ENCODE peak calls at places on chromosome 15, in seven cellular contexts. F, V, K, U, O, T and R are unnamed samples.
A peak's percentile ranks its signal among the peaks of the same experiment; 100 is the strongest.

GRCh38 chr15:35496585-35496984 is 49.4 kb downstream of the DPH6 start:
- DNase-seq in V (no peak), K (no peak), T (no peak), O (no peak), F (no peak), U (no peak), R (no peak)

GRCh38 chr15:67820992-67821783 is 4.1 kb upstream of the SKOR1 start:
- DNase-seq in K (no peak), F (no peak), T (peak; percentile 72), O (no peak), V (peak; percentile 54), U (peak; percentile 39), R (no peak)

GRCh38 chr15:78507831-78508160 is 419 bp downstream of the HYKK start:
- DNase-seq in K (peak; percentile 53), T (no peak), F (no peak), O (no peak), U (no peak), V (no peak), R (no peak)

GRCh38 chr15:87322845-87323244 is 933.7 kb downstream of the NTRK3 start:
- DNase-seq in F (no peak), V (no peak), O (no peak), T (no peak), K (no peak), U (no peak), R (no peak)

GRCh38 chr15:27906802-27907201 is 192.3 kb downstream of the OCA2 start:
- DNase-seq in V (no peak), O (no peak), U (no peak), F (no peak), K (no peak), T (no peak), R (no peak)

GRCh38 chr15:78320173-78320572 is 20.0 kb upstream of the CRABP1 start:
- DNase-seq in O (no peak), U (no peak), T (no peak), V (no peak), K (no peak), F (no peak), R (no peak)

GRCh38 chr15:92164327-92165000 is 229.2 kb upstream of the ST8SIA2 start:
- DNase-seq in T (no peak), K (no peak), O (no peak), U (no peak), F (no peak), V (no peak), R (no peak)

GRCh38 chr15:40302981-40303380 is 4.8 kb downstream of the PLCB2 start:
- DNase-seq in V (no peak), O (no peak), T (no peak), U (no peak), K (no peak), F (no peak), R (no peak)

GRCh38 chr15:58469432-58470353 is 37.9 kb downstream of the LIPC start:
- DNase-seq in K (peak; percentile 69), T (peak; percentile 41), U (no peak), V (peak; percentile 43), F (no peak), O (peak; percentile 69), R (no peak)

GRCh38 chr15:56244237-56244810 is 645 bp upstream of the RFX7 start:
- DNase-seq in K (peak; percentile 75), U (peak; percentile 26), V (peak; percentile 27), T (peak; percentile 56), F (no peak), O (no peak), R (no peak)

GRCh38 chr15:82530606-82531379 is 9.5 kb downstream of the RPS17 start:
- DNase-seq in U (peak; percentile 53), T (peak; percentile 67), O (peak; percentile 73), K (peak; percentile 80), F (no peak), V (peak; percentile 93), R (no peak)

GRCh38 chr15:98076021-98076816 is 115.7 kb downstream of the ARRDC4 start:
- DNase-seq in F (no peak), O (no peak), U (peak; percentile 26), K (no peak), V (no peak), T (peak; percentile 54), R (no peak)

GRCh38 chr15:100250166-100250800 is 91.5 kb downstream of the ADAMTS17 start:
- DNase-seq in K (no peak), T (no peak), U (peak; percentile 45), V (no peak), O (no peak), F (peak; percentile 19), R (no peak)

GRCh38 chr15:67307156-67307555 is 52.6 kb downstream of the IQCH start:
- DNase-seq in F (no peak), T (no peak), U (no peak), K (no peak), O (no peak), V (no peak), R (no peak)

GRCh38 chr15:88484781-88485246 is 17.3 kb downstream of the MRPS11 start:
- DNase-seq in K (no peak), U (no peak), T (no peak), V (no peak), F (no peak), O (no peak), R (no peak)

GRCh38 chr15:84681822-84682221 is 23.8 kb upstream of the NMB start:
- DNase-seq in V (no peak), O (no peak), K (no peak), T (no peak), F (no peak), U (no peak), R (no peak)

GRCh38 chr15:82936966-82937647 is 15.4 kb downstream of the HOMER2 start:
- DNase-seq in O (no peak), K (peak; percentile 57), U (no peak), F (no peak), V (no peak), T (no peak), R (no peak)

GRCh38 chr15:20645956-20646355 is 104.4 kb upstream of the GOLGA6L6 start:
- DNase-seq in F (peak; percentile 97), O (no peak), K (no peak), U (peak; percentile 43), T (peak; percentile 42), V (no peak), R (no peak)

GRCh38 chr15:66725468-66725785 is 23.4 kb downstream of the SMAD6 start:
- DNase-seq in V (no peak), O (no peak), F (no peak), U (no peak), T (no peak), K (no peak), R (no peak)

GRCh38 chr15:60384052-60384451 is 13.7 kb downstream of the ANXA2 start:
- DNase-seq in F (no peak), K (no peak), T (no peak), U (no peak), V (no peak), O (no peak), R (no peak)
- TF ChIP-seq POLR2A in F (no peak), K (no peak), T (no peak), U (no peak), V (no peak), O (no peak), R (no peak)

GRCh38 chr15:101276501-101277037 is 716 bp downstream of the SELENOS start:
- DNase-seq in K (no peak), O (no peak), F (no peak), T (no peak), V (no peak), U (no peak), R (no peak)

GRCh38 chr15:101275018-101275417 is 2.3 kb downstream of the SELENOS start:
- DNase-seq in F (no peak), T (no peak), K (no peak), V (no peak), O (no peak), U (no peak), R (no peak)

GRCh38 chr15:101277943-101278564 is 769 bp upstream of the SELENOS start:
- DNase-seq in F (no peak), T (no peak), U (no peak), O (no peak), V (no peak), K (no peak), R (no peak)

GRCh38 chr15:101280007-101280406 is 2.7 kb upstream of the SELENOS start:
- DNase-seq in U (no peak), T (no peak), F (no peak), K (no peak), O (no peak), V (no peak), R (no peak)

DNA sequence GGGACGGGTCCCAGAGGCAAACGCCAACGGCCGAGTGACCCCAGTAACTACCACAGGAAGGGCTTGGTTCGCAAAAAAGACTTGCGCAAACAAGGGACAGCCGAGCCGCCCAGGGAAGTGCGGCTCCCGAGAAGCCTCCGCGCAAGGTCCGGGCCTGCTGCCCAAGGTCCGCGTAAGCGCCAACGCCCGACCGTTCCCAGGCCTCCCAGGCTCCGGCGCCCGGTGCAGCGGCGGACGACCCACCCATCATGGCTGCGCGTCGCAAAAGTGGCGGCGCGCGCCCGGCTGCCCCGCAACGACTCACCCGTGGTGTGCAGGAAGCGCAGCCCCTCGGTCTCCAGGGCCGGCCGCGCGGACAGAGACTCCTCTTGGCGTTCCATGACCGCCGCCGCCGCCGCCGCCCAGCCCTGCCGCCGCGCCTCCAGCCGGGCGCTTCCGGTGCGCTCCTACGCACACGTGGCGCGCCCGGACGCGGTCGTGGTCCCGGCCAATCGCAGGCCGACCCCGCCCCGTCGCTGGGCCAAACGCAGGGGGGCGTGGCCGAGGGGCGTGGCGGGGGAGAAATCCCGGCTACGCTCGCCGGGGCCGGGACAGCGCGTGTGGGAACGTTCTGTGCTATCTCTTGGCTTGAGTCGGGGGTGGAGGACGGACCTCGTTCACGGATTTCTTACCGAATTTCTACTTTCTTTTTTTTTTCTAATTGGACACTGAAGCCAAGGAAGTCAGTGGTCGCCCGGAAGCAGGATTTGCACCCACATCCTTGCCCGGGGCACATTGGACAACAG is at the start of gene SELENOS:
- DNase-seq in O (peak; percentile 65), V (peak; percentile 91), F (no peak), U (peak; percentile 90), K (peak; percentile 76), T (peak; percentile 95), R (peak; percentile 69)
- TF ChIP-seq POLR2A in O (peak; percentile 34), V (peak; percentile 80), F (peak; percentile 93), U (peak; percentile 97), K (peak; percentile 70), T (peak; percentile 96), R (peak; percentile 60)

GRCh38 chr15:43329960-43330779 is at the start of gene LCMT2:
- DNase-seq in U (peak; percentile 90), T (peak; percentile 96), O (peak; percentile 81), F (no peak), K (peak; percentile 75), V (peak; percentile 91), R (peak; percentile 84)
- TF ChIP-seq POLR2A in U (peak; percentile 79), T (no peak), O (peak; percentile 76), F (peak; percentile 39), K (peak; percentile 70), V (peak; percentile 82), R (peak; percentile 73)

GRCh38 chr15:91140561-91140960 is 40.5 kb downstream of the SV2B start:
- DNase-seq in F (no peak), V (no peak), U (no peak), O (no peak), T (no peak), K (no peak), R (no peak)

GRCh38 chr15:91133511-91133910 is 33.5 kb downstream of the SV2B start:
- DNase-seq in K (no peak), F (no peak), V (no peak), T (no peak), O (no peak), U (no peak), R (no peak)

GRCh38 chr15:91132079-91132478 is 32.0 kb downstream of the SV2B start:
- DNase-seq in U (no peak), T (no peak), K (no peak), O (no peak), V (no peak), F (no peak), R (no peak)

GRCh38 chr15:91136386-91136923 is 36.4 kb downstream of the SV2B start:
- DNase-seq in O (no peak), T (no peak), V (no peak), K (no peak), U (no peak), F (no peak), R (no peak)

GRCh38 chr15:91135201-91136130 is 35.4 kb downstream of the SV2B start:
- DNase-seq in O (no peak), V (no peak), T (no peak), K (no peak), F (no peak), U (no peak), R (no peak)
- TF ChIP-seq POLR2A in O (no peak), V (no peak), T (no peak), K (no peak), F (no peak), U (no peak), R (no peak)